ENCODE peak calls at places on chromosome 2, in six cellular contexts. H, A, U, Q, F and I are unnamed samples. For H3K27me3 and H3K4me1, the result is how much of the 10 kb centered on the place peaks cover.

GRCh38 chr2:131567891-131568290 is 40.2 kb downstream of the CCDC74A start:
- DNase-seq in H (no peak), A (no peak), U (no peak), Q (no peak), F (no peak), I (no peak)

GRCh38 chr2:190343500-190344274 is at the start of gene INPP1:
- DNase-seq in H (peak), A (peak), U (peak), Q (peak), F (peak), I (peak)

GRCh38 chr2:231679131-231679530 is 29.2 kb upstream of the PTMA start:
- DNase-seq in H (no peak), A (no peak), U (no peak), Q (no peak), F (no peak), I (no peak)

GRCh38 chr2:46076251-46076650 is 221.0 kb upstream of the EPAS1 start:
- DNase-seq in H (no peak), A (no peak), U (no peak), Q (peak), F (no peak), I (no peak)

GRCh38 chr2:65265090-65266045 is 37.7 kb downstream of the ACTR2 start:
- DNase-seq in H (no peak), A (no peak), U (peak), Q (peak), F (no peak), I (peak)

GRCh38 chr2:26243643-26244478 is 571 bp downstream of the HADHA start:
- DNase-seq in H (no peak), A (no peak), U (peak), Q (peak), F (no peak), I (no peak)

GRCh38 chr2:111676423-111676822 is 207.6 kb downstream of the ANAPC1 start:
- DNase-seq in H (no peak), A (no peak), U (no peak), Q (no peak), F (no peak), I (no peak)

GRCh38 chr2:224187220-224187619 is 148.1 kb upstream of the SERPINE2 start:
- DNase-seq in H (no peak), A (no peak), U (no peak), Q (no peak), F (no peak), I (no peak)

GRCh38 chr2:134167015-134167414 is 86.9 kb upstream of the MGAT5 start:
- DNase-seq in H (no peak), A (no peak), U (no peak), Q (no peak), F (no peak), I (no peak)

GRCh38 chr2:88136817-88137216 is 9.0 kb upstream of the FABP1 start:
- DNase-seq in H (no peak), A (no peak), U (no peak), Q (no peak), F (no peak), I (no peak)

GRCh38 chr2:8036366-8036765 is 645.5 kb upstream of the ID2 start:
- DNase-seq in H (no peak), A (no peak), U (no peak), Q (no peak), F (no peak), I (no peak)

GRCh38 chr2:99085400-99085799 is 56.1 kb upstream of the C2orf15 start:
- DNase-seq in H (no peak), A (peak), U (no peak), Q (peak), F (peak), I (peak)

GRCh38 chr2:185181901-185182300 is 556.7 kb upstream of the FSIP2 start:
- DNase-seq in H (no peak), A (no peak), U (no peak), Q (no peak), F (no peak), I (no peak)

GRCh38 chr2:28292491-28292890 is 100.2 kb upstream of the FOSL2 start:
- DNase-seq in H (no peak), A (no peak), U (no peak), Q (no peak), F (no peak), I (no peak)

GRCh38 chr2:60595953-60596352 is 42.5 kb upstream of the BCL11A start:
- DNase-seq in H (no peak), A (no peak), U (no peak), Q (no peak), F (no peak), I (no peak)

GRCh38 chr2:12766421-12766879 is 49.7 kb downstream of the TRIB2 start:
- DNase-seq in H (no peak), A (no peak), U (no peak), Q (no peak), F (no peak), I (no peak)

GRCh38 chr2:205367536-205367935 is 314.8 kb upstream of the NRP2 start:
- DNase-seq in H (no peak), A (no peak), U (no peak), Q (no peak), F (no peak), I (no peak)

GRCh38 chr2:179974743-179975142 is 32.4 kb downstream of the CWC22 start:
- DNase-seq in H (no peak), A (no peak), U (no peak), Q (peak), F (no peak), I (no peak)

GRCh38 chr2:222364280-222364895 is 60.0 kb upstream of the SGPP2 start:
- DNase-seq in H (no peak), A (no peak), U (no peak), Q (peak), F (no peak), I (no peak)

DNA sequence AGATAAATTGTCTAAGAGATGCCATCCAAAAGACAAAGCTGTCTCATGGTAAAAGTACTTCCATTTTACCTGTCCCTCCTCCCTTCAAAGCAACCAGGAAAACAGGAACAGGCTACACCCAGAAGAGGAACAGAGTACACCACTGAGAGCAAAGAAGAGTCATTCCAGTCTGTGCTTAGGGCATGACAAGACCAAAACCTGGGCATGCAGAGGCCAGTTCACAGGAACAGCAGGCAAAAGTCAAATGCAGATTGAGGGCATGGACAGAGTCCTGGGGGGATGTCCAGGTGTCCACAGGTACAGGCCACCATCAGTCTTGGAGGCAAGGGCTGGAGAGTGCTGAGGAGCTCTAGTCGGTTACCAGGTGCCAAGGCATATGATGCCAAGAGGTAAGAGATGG is 23.7 kb downstream of the PLEK start:
- DNase-seq in H (no peak), A (no peak), U (no peak), Q (no peak), F (no peak), I (no peak)
- H3K4me3 ChIP-seq in H (no peak), A (no peak), U (no peak), Q (no peak), F (no peak), I (no peak)

GRCh38 chr2:233942731-233943130 is 25.6 kb downstream of the TRPM8 start:
- DNase-seq in H (no peak), A (no peak), U (no peak), Q (no peak), F (no peak), I (no peak)

GRCh38 chr2:233940376-233941276 is 23.5 kb downstream of the TRPM8 start:
- DNase-seq in H (no peak), A (no peak), U (no peak), Q (no peak), F (no peak), I (no peak)

GRCh38 chr2:233935426-233935825 is 18.3 kb downstream of the TRPM8 start:
- DNase-seq in H (no peak), A (no peak), U (no peak), Q (no peak), F (no peak), I (no peak)

GRCh38 chr2:233936089-233936488 is 18.9 kb downstream of the TRPM8 start:
- DNase-seq in H (no peak), A (no peak), U (no peak), Q (no peak), F (no peak), I (peak)

GRCh38 chr2:233938676-233939370 is 21.6 kb downstream of the TRPM8 start:
- DNase-seq in H (no peak), A (no peak), U (no peak), Q (no peak), F (peak), I (no peak)
- H3K27me3 ChIP-seq in H (under half), A (under half), U (under half), Q (under half), F (under half), I (under half)

GRCh38 chr2:241011296-241011600 is 12.8 kb downstream of the SNED1 start:
- DNase-seq in H (no peak), A (no peak), U (peak), Q (no peak), F (no peak), I (peak)
- H3K4me1 ChIP-seq in H (half or more), A (under half), U (under half), Q (under half), F (under half), I (under half)

GRCh38 chr2:153477641-153478288 is 797 bp downstream of the RPRM start:
- DNase-seq in H (no peak), A (no peak), U (no peak), Q (no peak), F (peak), I (peak)
- H3K4me3 ChIP-seq in H (peak), A (peak), U (peak), Q (peak), F (peak), I (peak)